ENCODE peak calls at places on chromosomes 4 and X, in four cellular contexts. A is heart right ventricle, P is left ventricle myocardium inferior, Y is tibial nerve. Q is an unnamed sample.

GRCh38 chr4:74632634-74633033 is 161.7 kb downstream of the BTC start:
- DNase-seq in A (peak), Y (peak), P (no peak), Q (peak)

GRCh38 chrX:68830486-68831404 is 1.9 kb downstream of the EFNB1 start:
- DNase-seq in P (no peak), A (no peak), Y (no peak), Q (no peak)

GRCh38 chr4:106369456-106370060 is 980 bp upstream of the GIMD1 start:
- DNase-seq in Y (peak), A (peak), P (no peak), Q (peak)

GRCh38 chr4:128349921-128350320 is 62.3 kb upstream of the PGRMC2 start:
- DNase-seq in Y (no peak), A (no peak), P (no peak), Q (no peak)

GRCh38 chr4:30875659-30876269 is 155.6 kb downstream of the PCDH7 start:
- DNase-seq in P (no peak), Y (no peak), A (no peak), Q (no peak)

GRCh38 chr4:1240721-1241465 is 8.0 kb downstream of the CTBP1 start:
- DNase-seq in P (no peak), Y (no peak), A (peak), Q (no peak)

GRCh38 chr4:1568855-1569460 is 115.2 kb downstream of the FAM53A start:
- DNase-seq in Y (no peak), A (no peak), P (no peak), Q (no peak)

GRCh38 chr4:141028024-141028529 is 105.2 kb downstream of the RNF150 start:
- DNase-seq in A (no peak), Y (no peak), P (no peak), Q (no peak)

GRCh38 chr4:30295652-30296051 is 424.5 kb upstream of the PCDH7 start:
- DNase-seq in P (no peak), A (no peak), Y (no peak), Q (no peak)

GRCh38 chr4:101527186-101527585 is 179.9 kb upstream of the PPP3CA start:
- DNase-seq in A (no peak), Y (no peak), P (no peak), Q (no peak)

GRCh38 chr4:110216079-110216478 is 17.7 kb upstream of the ELOVL6 start:
- DNase-seq in A (no peak), P (no peak), Y (no peak), Q (no peak)

GRCh38 chr4:77014256-77014655 is 61.5 kb downstream of the CCNI start:
- DNase-seq in A (no peak), P (no peak), Y (no peak), Q (no peak)

GRCh38 chr4:23902203-23902602 is 12.4 kb upstream of the PPARGC1A start:
- DNase-seq in Y (no peak), A (no peak), P (no peak), Q (no peak)
- TF ChIP-seq CTCF in Y (no peak), A (no peak), P (no peak), Q (no peak)

GRCh38 chr4:147110968-147111367 is 165.3 kb upstream of the TTC29 start:
- DNase-seq in P (no peak), Y (no peak), A (no peak), Q (no peak)
- TF ChIP-seq CTCF in P (peak), Y (peak), A (no peak), Q (no peak)

DNA sequence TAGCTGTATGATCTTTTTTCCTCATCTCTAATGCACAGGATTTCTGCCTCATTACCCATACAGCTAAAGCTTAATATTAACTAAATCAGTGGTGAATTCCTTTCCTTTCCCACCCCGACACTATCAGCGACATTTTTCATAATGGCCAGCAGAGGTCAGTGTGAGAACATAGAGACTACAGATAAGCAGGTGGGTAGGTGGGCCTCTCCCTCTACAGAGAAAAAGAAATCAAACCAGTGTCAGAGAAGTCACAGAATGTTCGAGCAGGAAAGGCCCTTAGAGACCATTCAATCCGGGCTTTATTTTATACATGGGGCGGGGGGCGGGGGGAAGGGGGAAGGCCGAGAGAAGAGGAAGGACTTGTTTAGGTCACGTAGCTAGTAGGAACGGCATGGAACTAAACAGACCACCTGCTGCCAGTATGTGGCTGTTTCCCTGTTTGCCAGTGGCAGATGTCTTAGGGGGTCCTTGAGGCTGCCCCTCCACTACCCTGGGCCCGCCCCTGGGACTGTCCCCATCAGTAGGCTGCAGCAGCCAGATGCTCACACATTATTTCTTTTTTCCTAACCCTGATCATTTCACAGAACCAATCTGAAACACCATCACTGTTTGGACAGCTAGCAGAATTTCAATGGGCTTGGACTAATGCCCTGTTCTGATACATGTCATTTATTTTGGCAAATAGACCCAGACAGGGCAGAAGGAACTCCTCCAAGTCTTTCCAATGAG is 133.3 kb downstream of the ATG4A start:
- DNase-seq in Y (no peak), P (no peak), A (no peak), Q (peak)
- TF ChIP-seq CTCF in Y (peak), P (peak), A (peak), Q (peak)

GRCh38 chr4:7037425-7037824 is 5.7 kb upstream of the TADA2B start:
- DNase-seq in P (no peak), Y (no peak), A (no peak), Q (no peak)
- TF ChIP-seq CTCF in P (no peak), Y (no peak), A (no peak), Q (no peak)

DNA sequence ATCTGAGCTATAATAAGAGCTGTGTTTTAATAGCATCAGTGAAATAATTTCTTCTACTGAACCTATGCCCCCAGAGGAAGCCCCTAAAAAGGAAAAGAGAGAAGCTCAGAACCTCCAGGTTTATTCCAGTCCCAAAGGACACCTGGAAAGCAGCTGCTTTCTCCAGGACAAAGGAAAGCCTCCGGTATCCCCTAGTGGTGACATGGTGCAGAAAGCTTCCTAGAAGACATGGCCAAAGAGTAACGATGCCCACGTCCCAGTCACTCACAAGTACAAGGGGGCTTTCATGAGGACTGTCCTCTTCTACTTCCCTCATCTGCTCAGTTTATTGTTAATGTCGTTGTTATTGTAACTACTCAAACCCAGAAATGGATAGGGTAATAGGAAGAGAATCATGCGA is 343.9 kb downstream of the UNC5C start:
- DNase-seq in P (no peak), A (no peak), Y (no peak), Q (peak)
- TF ChIP-seq CTCF in P (peak), A (no peak), Y (no peak), Q (peak)

GRCh38 chr4:80916770-80917169 is 113.7 kb upstream of the BMP3 start:
- DNase-seq in Y (no peak), P (no peak), A (no peak), Q (no peak)

GRCh38 chr4:80925293-80925692 is 105.2 kb upstream of the BMP3 start:
- DNase-seq in Y (no peak), P (no peak), A (no peak), Q (no peak)

GRCh38 chr4:80922951-80923350 is 107.6 kb upstream of the BMP3 start:
- DNase-seq in A (no peak), Y (no peak), P (no peak), Q (no peak)

GRCh38 chr4:80918004-80918403 is 112.5 kb upstream of the BMP3 start:
- DNase-seq in P (no peak), A (no peak), Y (no peak), Q (no peak)

GRCh38 chr4:80921441-80921840 is 109.1 kb upstream of the BMP3 start:
- DNase-seq in Y (no peak), A (no peak), P (no peak), Q (no peak)
- TF ChIP-seq CTCF in Y (no peak), A (no peak), P (no peak), Q (no peak)

GRCh38 chr4:51850294-51850693 is 7.3 kb downstream of the DCUN1D4 start:
- DNase-seq in P (no peak), A (no peak), Y (no peak), Q (no peak)
- TF ChIP-seq CTCF in P (no peak), A (no peak), Y (no peak), Q (no peak)

Q was measured in Calu3.